ENCODE peak calls at places on chromosomes 12 and 14, in nine cellular contexts. Q is stimulated activated CD8-positive, alpha-beta memory T cell treated with anti-CD3 and anti-CD28 coated beads, Interleukin-7, amount 100 ng/mL, for 4 hours; M is left cardiac atrium; H is AG08396; Y is ureter; I is activated CD4-positive, CD25-positive, alpha-beta regulatory T cell; Z is IMR-90; W is activated CD8-positive, alpha-beta memory T cell treated with anti-CD3 and anti-CD28 coated beads for 1 hour; N is activated T-cell treated with anti-CD3 and anti-CD28 coated beads for 1 hour. O is an unnamed sample.

GRCh38 chr12:97716356-97716755 is 253.8 kb downstream of the RMST start:
- DNase-seq in I (no peak), M (no peak), Q (no peak), N (no peak), H (no peak), W (no peak), Y (no peak), Z (no peak), O (no peak)

GRCh38 chr14:104851896-104852663 is 13.0 kb upstream of the CEP170B start:
- DNase-seq in H (peak; percentile 43), N (no peak), Y (no peak), M (no peak), W (no peak), I (no peak), Q (no peak), Z (no peak), O (no peak)

GRCh38 chr12:16350682-16351081 is 3.2 kb downstream of the MGST1 start:
- DNase-seq in W (no peak), I (no peak), Q (no peak), N (no peak), Y (peak; percentile 76), Z (peak; percentile 97), M (peak; percentile 42), H (peak; percentile 66), O (no peak)

GRCh38 chr12:121400332-121401139 is 618 bp downstream of the RNF34 start:
- DNase-seq in N (peak; percentile 47), Q (peak; percentile 38), H (peak; percentile 43), M (peak; percentile 43), W (peak; percentile 12), Y (no peak), Z (peak; percentile 47), I (peak; percentile 38), O (peak; percentile 82)

GRCh38 chr12:7695159-7695930 is at the start of gene GDF3:
- DNase-seq in Z (no peak), I (no peak), W (no peak), H (peak; percentile 20), Y (no peak), N (no peak), Q (no peak), M (peak; percentile 44), O (no peak)

GRCh38 chr14:69152944-69153847 is at the start of gene DCAF5:
- DNase-seq in I (peak; percentile 74), M (peak; percentile 96), W (peak; percentile 90), Y (peak; percentile 95), Z (peak; percentile 93), N (peak; percentile 88), H (peak; percentile 97), Q (peak; percentile 93), O (peak; percentile 97)

GRCh38 chr14:37093364-37093763 is 79.0 kb downstream of the SLC25A21 start:
- DNase-seq in Z (no peak), Q (no peak), Y (no peak), N (no peak), W (no peak), I (no peak), M (no peak), H (no peak), O (no peak)

GRCh38 chr14:94046696-94047250 is 20.6 kb downstream of the OTUB2 start:
- DNase-seq in Q (no peak), N (no peak), H (no peak), Y (no peak), W (no peak), M (no peak), I (no peak), Z (no peak), O (no peak)

GRCh38 chr12:8676651-8677050 is 14.0 kb upstream of the MFAP5 start:
- DNase-seq in M (no peak), W (no peak), H (no peak), N (no peak), Q (no peak), I (no peak), Y (no peak), Z (no peak), O (no peak)

GRCh38 chr12:123398177-123398916 is 14.4 kb downstream of the KMT5A start:
- DNase-seq in M (peak; percentile 86), W (no peak), Q (no peak), N (no peak), I (no peak), H (peak; percentile 93), Z (peak; percentile 37), Y (peak; percentile 74), O (peak; percentile 90)

GRCh38 chr12:111868676-111869588 is 26.9 kb downstream of the MAPKAPK5 start:
- DNase-seq in Z (no peak), W (no peak), H (no peak), I (no peak), Y (no peak), M (no peak), N (no peak), Q (no peak), O (no peak)

GRCh38 chr12:112131686-112132085 is 6.3 kb downstream of the TRAFD1 start:
- DNase-seq in W (no peak), Z (no peak), H (no peak), Q (no peak), I (no peak), Y (no peak), N (no peak), M (no peak), O (no peak)

GRCh38 chr12:5173511-5174011 is 129.9 kb downstream of the KCNA5 start:
- DNase-seq in M (no peak), Z (no peak), W (no peak), Q (no peak), Y (no peak), I (no peak), H (no peak), N (no peak), O (peak; percentile 49)

GRCh38 chr12:9118161-9118560 is 2.4 kb upstream of the A2M start:
- DNase-seq in Y (no peak), M (no peak), W (no peak), I (no peak), Q (no peak), N (no peak), Z (no peak), H (no peak), O (no peak)

GRCh38 chr12:123938679-123939480 is 33.8 kb downstream of the CCDC92 start:
- DNase-seq in W (no peak), Y (no peak), I (no peak), Z (no peak), N (no peak), M (no peak), Q (no peak), H (no peak), O (no peak)

GRCh38 chr14:104215706-104216334 is 77.4 kb downstream of the KIF26A start:
- DNase-seq in Y (no peak), W (no peak), H (no peak), Q (no peak), I (no peak), Z (no peak), M (no peak), N (no peak), O (peak; percentile 69)

GRCh38 chr12:51972849-51973273 is 21.4 kb downstream of the ACVR1B start:
- DNase-seq in Y (no peak), H (no peak), N (no peak), W (no peak), Z (peak; percentile 73), I (no peak), Q (peak; percentile 35), M (peak; percentile 71), O (peak; percentile 72)

GRCh38 chr12:106096376-106096775 is 42.4 kb downstream of the NUAK1 start:
- DNase-seq in H (no peak), N (no peak), Z (no peak), W (no peak), Q (no peak), I (no peak), M (peak; percentile 34), Y (no peak), O (no peak)

GRCh38 chr12:95601091-95601490 is 49.8 kb upstream of the USP44 start:
- DNase-seq in H (no peak), N (no peak), Q (no peak), Y (no peak), Z (no peak), I (no peak), W (no peak), M (no peak), O (no peak)

GRCh38 chr12:90589966-90590365 is 365.0 kb downstream of the CCER1 start:
- DNase-seq in I (no peak), Z (no peak), N (no peak), H (no peak), Y (no peak), M (no peak), W (no peak), Q (no peak), O (no peak)

GRCh38 chr12:106274575-106275081 is 26.8 kb upstream of the CKAP4 start:
- DNase-seq in M (no peak), Q (no peak), H (no peak), W (no peak), Y (no peak), N (no peak), Z (no peak), I (no peak), O (no peak)

GRCh38 chr14:69858801-69859200 is 20.4 kb upstream of the SMOC1 start:
- DNase-seq in Z (no peak), N (no peak), Y (no peak), H (no peak), W (no peak), I (no peak), Q (no peak), M (no peak), O (no peak)

GRCh38 chr12:85280138-85280983 is at the start of gene ALX1:
- DNase-seq in H (no peak), Y (no peak), N (no peak), Q (no peak), I (no peak), W (no peak), Z (peak; percentile 4), M (peak; percentile 21), O (peak; percentile 38)

GRCh38 chr12:132285991-132286681 is 43.3 kb downstream of the GALNT9 start:
- DNase-seq in W (no peak), I (no peak), M (peak; percentile 82), Q (no peak), N (no peak), H (peak; percentile 66), Y (peak; percentile 83), Z (peak; percentile 21), O (peak; percentile 88)